ENCODE peak calls at places on chromosomes 13 and 19, in nine cellular contexts. P is naive thymus-derived CD8-positive, alpha-beta T cell; C is stomach; I is AG10803; K is activated T-cell treated with anti-CD3 and anti-CD28 coated beads, Interleukin-2, amount 50 U/mL, for 24 hours; G is colonic mucosa; N is IMR-90; U is caudate nucleus; S is stimulated activated CD8-positive, alpha-beta memory T cell treated with anti-CD3 and anti-CD28 coated beads, Interleukin-7, amount 100 ng/mL, for 1 hour. V is an unnamed sample.
A peak's percentile ranks its signal among the peaks of the same experiment; 100 is the strongest.

GRCh38 chr19:34962945-34963530 is 991 bp downstream of the ZNF792 start:
- DNase-seq in P (peak; percentile 17), C (no peak), I (no peak), K (peak; percentile 38), G (peak; percentile 51), N (peak; percentile 5), U (no peak), S (no peak), V (no peak)

GRCh38 chr13:91154954-91155353 is 192.5 kb upstream of the MIR17HG start:
- DNase-seq in P (no peak), C (no peak), I (no peak), K (no peak), G (no peak), N (no peak), U (no peak), S (no peak), V (no peak)

GRCh38 chr13:35285677-35286076 is 190.8 kb downstream of the MAB21L1 start:
- DNase-seq in P (no peak), C (no peak), I (no peak), K (no peak), G (no peak), N (no peak), U (no peak), S (no peak), V (no peak)

GRCh38 chr19:15324791-15325519 is 7.4 kb downstream of the BRD4 start:
- DNase-seq in P (peak; percentile 32), C (peak; percentile 63), I (no peak), K (no peak), G (peak; percentile 43), N (no peak), U (no peak), S (no peak), V (no peak)

GRCh38 chr19:46860846-46861690 is at the start of gene ARHGAP35:
- DNase-seq in P (no peak), C (no peak), I (no peak), K (no peak), G (peak; percentile 51), N (no peak), U (peak; percentile 82), S (no peak), V (no peak)

GRCh38 chr19:16394681-16395375 is 70.2 kb downstream of the KLF2 start:
- DNase-seq in P (no peak), C (no peak), I (peak; percentile 26), K (no peak), G (no peak), N (peak; percentile 23), U (no peak), S (no peak), V (no peak)

GRCh38 chr19:1888385-1888784 is 3.1 kb upstream of the ABHD17A start:
- DNase-seq in P (no peak), C (no peak), I (no peak), K (no peak), G (no peak), N (no peak), U (no peak), S (no peak), V (no peak)

GRCh38 chr13:49412749-49413148 is 31.1 kb downstream of the CAB39L start:
- DNase-seq in P (no peak), C (no peak), I (no peak), K (no peak), G (no peak), N (no peak), U (no peak), S (no peak), V (no peak)

GRCh38 chr19:35637165-35637564 is 4.4 kb upstream of the ETV2 start:
- DNase-seq in P (no peak), C (no peak), I (no peak), K (no peak), G (no peak), N (no peak), U (no peak), S (no peak), V (no peak)

GRCh38 chr13:34172048-34172447 is 354.1 kb downstream of the RFC3 start:
- DNase-seq in P (no peak), C (no peak), I (peak; percentile 37), K (no peak), G (no peak), N (no peak), U (no peak), S (no peak), V (no peak)

V was measured in SW 1271.